ENCODE peak calls at places on chromosomes 3 and 15, in four cellular contexts. A, N, R and F are unnamed samples.

GRCh38 chr15:75024102-75024636 is 779 bp downstream of the PPCDC start:
- DNase-seq in N (no peak), A (peak; percentile 34), R (peak; percentile 24), F (no peak)

GRCh38 chr3:71504250-71505036 is 79.1 kb downstream of the FOXP1 start:
- DNase-seq in R (no peak), N (peak; percentile 74), A (peak; percentile 9), F (no peak)

GRCh38 chr3:142896201-142896755 is 7.4 kb upstream of the PCOLCE2 start:
- DNase-seq in R (no peak), N (peak; percentile 46), A (peak; percentile 41), F (no peak)

GRCh38 chr3:116140100-116140689 is 305.1 kb downstream of the LSAMP start:
- DNase-seq in N (no peak), A (peak; percentile 47), R (no peak), F (no peak)

GRCh38 chr15:66097151-66098018 is 156.2 kb downstream of the MEGF11 start:
- DNase-seq in N (no peak), A (no peak), R (no peak), F (no peak)

GRCh38 chr3:196994056-196994455 is 25.4 kb upstream of the PIGZ start:
- DNase-seq in N (no peak), A (no peak), R (no peak), F (no peak)

GRCh38 chr3:156036258-156037053 is 83.9 kb upstream of the KCNAB1 start:
- DNase-seq in R (no peak), N (no peak), A (no peak), F (no peak)

GRCh38 chr15:63940956-63941620 is 105.2 kb downstream of the DAPK2 start:
- DNase-seq in A (no peak), R (no peak), N (no peak), F (no peak)

GRCh38 chr3:120077726-120078125 is 16.5 kb downstream of the GSK3B start:
- DNase-seq in R (no peak), A (no peak), N (no peak), F (no peak)

GRCh38 chr3:131260525-131260924 is 121.0 kb upstream of the NUDT16 start:
- DNase-seq in N (no peak), R (no peak), A (no peak), F (no peak)

GRCh38 chr3:10804183-10804648 is 11.8 kb upstream of the SLC6A11 start:
- DNase-seq in N (no peak), A (no peak), R (no peak), F (no peak)

GRCh38 chr3:123281406-123281805 is 79.7 kb downstream of the SEC22A start:
- DNase-seq in R (no peak), A (no peak), N (no peak), F (no peak)

GRCh38 chr3:69326821-69327433 is 59.0 kb downstream of the FRMD4B start:
- DNase-seq in N (no peak), R (peak; percentile 38), A (no peak), F (no peak)

GRCh38 chr3:190854062-190854461 is 8.4 kb downstream of the GMNC start:
- DNase-seq in R (no peak), N (no peak), A (no peak), F (no peak)

GRCh38 chr3:164458986-164459385 is 619.3 kb downstream of the SI start:
- DNase-seq in R (no peak), A (peak; percentile 59), N (peak; percentile 78), F (no peak)

GRCh38 chr3:195028877-195029606 is 241.9 kb downstream of the XXYLT1 start:
- DNase-seq in R (no peak), A (no peak), N (no peak), F (no peak)

GRCh38 chr3:100047455-100048141 is 66.7 kb downstream of the FILIP1L start:
- DNase-seq in A (peak; percentile 55), N (peak; percentile 80), R (no peak), F (peak; percentile 45)

GRCh38 chr3:150078983-150079739 is 108.5 kb upstream of the PFN2 start:
- DNase-seq in R (no peak), N (peak; percentile 67), A (no peak), F (no peak)

GRCh38 chr3:126748701-126749546 is 44.9 kb downstream of the CHCHD6 start:
- DNase-seq in A (no peak), N (no peak), R (no peak), F (no peak)

GRCh38 chr3:133868758-133869429 is 26.8 kb downstream of the RAB6B start:
- DNase-seq in N (no peak), A (no peak), R (no peak), F (no peak)

GRCh38 chr3:160454995-160455394 is 5.4 kb upstream of the TRIM59 start:
- DNase-seq in N (no peak), A (no peak), R (no peak), F (no peak)

GRCh38 chr3:72278349-72279067 is 493.6 kb upstream of the PROK2 start:
- DNase-seq in R (no peak), N (no peak), A (no peak), F (no peak)

GRCh38 chr15:86608461-86608860 is 528.8 kb downstream of the AGBL1 start:
- DNase-seq in N (no peak), A (no peak), R (no peak), F (no peak)

GRCh38 chr3:2937578-2937977 is 172.6 kb downstream of the IL5RA start:
- DNase-seq in R (no peak), A (no peak), N (no peak), F (no peak)

GRCh38 chr3:161296814-161297213 is 74.5 kb downstream of the SPTSSB start:
- DNase-seq in N (no peak), R (no peak), A (no peak), F (no peak)

GRCh38 chr3:10327592-10327991 is 6.7 kb upstream of the SEC13 start:
- DNase-seq in N (no peak), R (no peak), A (no peak), F (no peak)

GRCh38 chr3:52041118-52041847 is 15.1 kb downstream of the DUSP7 start:
- DNase-seq in N (no peak), A (no peak), R (no peak), F (no peak)

GRCh38 chr15:75420698-75421097 is 30.8 kb downstream of the SIN3A start:
- DNase-seq in R (no peak), N (no peak), A (no peak), F (no peak)

GRCh38 chr3:52406231-52406661 is 38.7 kb downstream of the SEMA3G start:
- DNase-seq in N (no peak), R (no peak), A (no peak), F (no peak)

GRCh38 chr3:194281306-194281705 is 69.8 kb downstream of the CPN2 start:
- DNase-seq in N (no peak), R (no peak), A (no peak), F (no peak)

GRCh38 chr3:169090559-169090958 is 573.0 kb downstream of the MECOM start:
- DNase-seq in A (no peak), N (no peak), R (no peak), F (no peak)

GRCh38 chr3:119308355-119308754 is 14.2 kb downstream of the ARHGAP31 start:
- DNase-seq in A (no peak), N (no peak), R (no peak), F (no peak)

GRCh38 chr3:174270841-174271240 is 588.3 kb upstream of the NAALADL2 start:
- DNase-seq in N (peak; percentile 57), A (no peak), R (no peak), F (no peak)

GRCh38 chr3:136949146-136949545 is 8.6 kb upstream of the IL20RB start:
- DNase-seq in A (no peak), R (no peak), N (no peak), F (no peak)